ENCODE peak calls at places on chromosomes 12 and 14, in five cellular contexts. D is fibroblast of lung, P is PC-3, O is endodermal cell, Q is K562. M is an unnamed sample.

GRCh38 chr12:130948751-130949150 is 5.0 kb upstream of the ADGRD1 start:
- DNase-seq in D (no peak), P (no peak), Q (no peak), O (no peak), M (no peak)

GRCh38 chr12:5478081-5478706 is 46.3 kb downstream of the NTF3 start:
- DNase-seq in D (peak), P (no peak), Q (no peak), O (no peak), M (no peak)

GRCh38 chr14:54891471-54892245 is 11.0 kb downstream of the GCH1 start:
- DNase-seq in Q (no peak), D (no peak), O (no peak), P (no peak), M (no peak)

GRCh38 chr12:31019106-31019505 is 54.6 kb upstream of the DDX11 start:
- DNase-seq in O (no peak), D (no peak), P (no peak), Q (no peak), M (no peak)

GRCh38 chr12:182381-182883 is 31.5 kb downstream of the SLC6A12 start:
- DNase-seq in O (no peak), Q (no peak), D (peak), P (peak), M (no peak)

GRCh38 chr14:92728781-92729364 is 19.6 kb downstream of the LGMN start:
- DNase-seq in P (peak), D (peak), O (no peak), Q (no peak), M (no peak)

GRCh38 chr12:74381968-74382367 is 155.7 kb upstream of the ATXN7L3B start:
- DNase-seq in P (no peak), O (no peak), Q (no peak), D (no peak), M (no peak)

GRCh38 chr14:21057803-21058675 is at the start of gene RNASE8:
- DNase-seq in D (peak), Q (no peak), P (no peak), O (no peak), M (peak)

GRCh38 chr12:46221255-46222128 is 47.4 kb downstream of the SLC38A1 start:
- DNase-seq in Q (peak), P (peak), O (no peak), D (peak), M (no peak)

GRCh38 chr14:24311837-24312615 is 724 bp downstream of the LTB4R start:
- DNase-seq in D (no peak), P (no peak), O (no peak), Q (no peak), M (no peak)

GRCh38 chr14:50772361-50772760 is 58.6 kb downstream of the NIN start:
- DNase-seq in Q (no peak), O (no peak), D (peak), P (no peak), M (no peak)

GRCh38 chr14:64703393-64704144 is 655 bp upstream of the PLEKHG3 start:
- DNase-seq in D (peak), O (no peak), P (peak), Q (no peak), M (no peak)

GRCh38 chr12:104263580-104264358 is 39.8 kb upstream of the EID3 start:
- DNase-seq in P (peak), Q (no peak), D (peak), O (no peak), M (no peak)

GRCh38 chr14:76773188-76773885 is 12.1 kb downstream of the VASH1 start:
- DNase-seq in O (peak), P (peak), Q (peak), D (peak), M (peak)

GRCh38 chr12:92543359-92543758 is 159.4 kb upstream of the PLEKHG7 start:
- DNase-seq in Q (no peak), D (no peak), P (peak), O (no peak), M (peak)

GRCh38 chr12:55670213-55670730 is 33.6 kb downstream of the OR10P1 start:
- DNase-seq in P (no peak), Q (no peak), O (peak), D (no peak), M (peak)

GRCh38 chr14:20989464-20989786 is 355 bp upstream of the METTL17 start:
- DNase-seq in Q (peak), P (no peak), O (no peak), D (no peak), M (no peak)

GRCh38 chr14:99497894-99498293 is 16.7 kb downstream of the CCNK start:
- DNase-seq in O (no peak), D (no peak), P (no peak), Q (no peak), M (no peak)

GRCh38 chr14:59679872-59680271 is 103.3 kb upstream of the CCDC175 start:
- DNase-seq in P (no peak), O (no peak), Q (no peak), D (peak), M (no peak)

GRCh38 chr14:33796356-33796755 is 154.5 kb downstream of the EGLN3 start:
- DNase-seq in P (peak), D (peak), O (no peak), Q (no peak), M (no peak)

GRCh38 chr12:7090222-7090998 is 1.8 kb downstream of the C1R start:
- DNase-seq in Q (no peak), D (no peak), O (peak), P (no peak), M (no peak)

GRCh38 chr12:46831335-46832083 is 5.7 kb upstream of the SLC38A4 start:
- DNase-seq in D (peak), O (peak), Q (no peak), P (no peak), M (no peak)

GRCh38 chr12:6828671-6829531 is 694 bp downstream of the P3H3 start:
- DNase-seq in O (peak), D (peak), P (no peak), Q (peak), M (no peak)

GRCh38 chr14:29930283-29930682 is 2.6 kb upstream of the PRKD1 start:
- DNase-seq in O (no peak), D (peak), Q (no peak), P (peak), M (no peak)

DNA sequence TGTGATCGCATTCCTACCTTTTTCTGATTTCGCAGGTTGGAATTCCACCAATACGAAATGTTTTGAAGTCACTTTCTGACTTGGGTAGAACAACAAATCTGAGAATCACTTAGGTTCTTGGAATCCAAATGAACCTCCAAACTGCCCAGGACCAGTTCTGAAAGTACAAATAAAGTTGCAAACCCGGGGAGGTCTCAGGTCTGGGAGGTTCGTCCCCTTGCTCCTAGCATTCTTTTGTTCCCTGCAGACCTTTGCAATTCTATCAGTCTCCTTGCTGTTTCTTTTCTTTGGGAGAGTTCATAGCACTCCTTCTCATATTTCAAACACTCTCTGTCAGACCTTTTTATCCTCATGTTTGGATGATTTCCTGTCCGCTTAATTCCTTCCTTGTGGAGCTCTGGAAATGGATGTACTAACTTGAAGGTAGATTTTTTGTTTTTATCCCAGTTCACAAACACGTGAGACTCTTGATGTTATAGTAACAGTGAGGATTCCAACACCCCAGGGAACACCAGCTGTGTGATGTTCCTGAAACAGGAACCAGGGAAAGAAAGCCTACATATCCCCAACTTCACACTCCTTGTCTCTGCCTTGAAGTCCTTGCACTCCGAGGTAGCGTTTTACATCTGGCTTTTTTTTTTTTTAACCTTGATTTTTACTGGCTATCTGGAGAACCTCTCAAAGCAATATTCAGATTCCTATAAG is 70.6 kb downstream of the TMEM132C start:
- DNase-seq in D (no peak), P (no peak), O (peak), Q (no peak), M (no peak)
- H3K9ac ChIP-seq in D (no peak), P (no peak), O (no peak), Q (no peak), M (no peak)

GRCh38 chr12:94147991-94148840 is at the start of gene PLXNC1:
- DNase-seq in O (peak), P (no peak), Q (no peak), D (peak), M (peak)
- H3K9ac ChIP-seq in O (no peak), P (no peak), Q (no peak), D (no peak), M (peak)

DNA sequence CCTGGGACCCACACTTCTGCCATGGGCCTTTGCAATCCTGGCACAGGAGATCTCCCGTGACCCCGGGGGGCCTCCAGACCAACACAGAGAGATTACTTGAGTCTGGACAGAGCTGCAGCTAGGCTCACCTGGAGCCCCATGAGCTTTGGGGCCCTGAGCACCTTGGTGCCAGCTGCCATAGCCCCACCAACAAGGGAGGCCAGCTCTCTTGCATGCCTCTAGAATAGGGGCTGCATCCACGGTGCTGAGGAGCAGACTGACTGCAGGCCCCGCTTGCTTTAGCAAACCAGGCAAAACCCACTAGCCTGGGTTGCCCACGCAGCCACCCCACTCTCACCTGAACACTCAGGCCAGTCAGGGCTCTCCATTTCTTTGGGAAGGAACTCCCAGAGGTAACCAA is 3.7 kb upstream of the OR4N2 start:
- DNase-seq in D (no peak), P (no peak), Q (no peak), O (no peak), M (no peak)
- H3K9ac ChIP-seq in D (no peak), P (no peak), Q (no peak), O (no peak), M (no peak)

GRCh38 chr12:14963520-14963919 is 2.1 kb upstream of the ARHGDIB start:
- DNase-seq in Q (no peak), P (no peak), D (no peak), O (no peak), M (no peak)
- H3K9ac ChIP-seq in Q (no peak), P (no peak), D (no peak), O (no peak), M (no peak)

GRCh38 chr12:11767029-11767724 is 117.7 kb downstream of the ETV6 start:
- DNase-seq in Q (no peak), P (no peak), O (peak), D (no peak), M (no peak)

GRCh38 chr12:11768233-11768965 is 118.9 kb downstream of the ETV6 start:
- DNase-seq in D (no peak), P (no peak), Q (no peak), O (peak), M (peak)

GRCh38 chr12:11765421-11765816 is 115.9 kb downstream of the ETV6 start:
- DNase-seq in Q (no peak), P (no peak), D (peak), O (no peak), M (no peak)

GRCh38 chr12:11763760-11764520 is 114.5 kb downstream of the ETV6 start:
- DNase-seq in O (no peak), Q (no peak), D (peak), P (no peak), M (no peak)

DNA sequence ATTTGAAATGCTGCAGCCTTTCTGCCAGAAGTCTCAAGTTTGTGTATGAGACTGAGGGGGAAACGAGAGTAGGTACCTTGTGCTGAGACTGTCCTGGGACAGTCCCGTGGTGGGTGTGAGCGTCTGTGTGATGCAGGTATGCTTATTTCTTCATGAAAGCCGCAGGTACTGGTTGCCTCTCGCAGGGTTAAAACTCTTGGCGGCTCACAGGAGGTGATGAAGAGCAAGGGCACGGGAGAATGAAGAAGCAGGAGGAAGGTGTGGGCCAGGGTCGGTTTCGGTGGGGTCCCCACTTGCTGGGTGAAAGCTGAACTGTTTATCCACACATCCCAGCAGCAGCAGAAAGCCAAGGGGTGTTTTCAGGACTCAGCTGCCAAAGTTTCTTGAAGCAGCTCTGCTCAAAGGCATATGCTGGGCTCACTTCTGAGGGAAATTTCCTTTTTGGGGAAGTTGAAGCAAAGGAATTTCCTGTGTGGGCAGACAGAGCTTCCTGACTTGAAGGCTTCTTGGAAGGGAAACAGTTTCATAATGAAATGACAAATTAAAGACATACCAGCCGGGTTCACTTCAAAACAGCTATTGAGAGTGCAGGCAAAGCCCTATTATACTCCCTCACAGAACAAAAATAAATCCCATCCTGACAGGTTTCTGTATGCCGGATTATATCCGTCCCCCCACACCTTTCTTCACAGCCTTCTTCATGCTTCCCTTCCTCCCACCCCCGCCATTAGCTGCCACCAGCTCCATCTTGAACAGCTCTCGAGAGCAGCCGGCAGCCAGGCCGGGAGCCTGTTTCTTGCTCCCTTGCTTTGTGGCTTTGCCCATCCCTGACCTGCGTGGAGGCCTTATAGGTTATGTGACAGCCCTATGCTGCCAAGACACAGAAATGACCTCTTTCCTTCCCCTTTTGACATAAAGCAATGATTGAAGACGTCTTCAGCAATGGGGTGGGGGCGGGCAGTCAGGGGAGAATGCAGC is 116.6 kb downstream of the ETV6 start:
- DNase-seq in D (peak), P (no peak), O (peak), Q (no peak), M (no peak)
- H3K9ac ChIP-seq in D (no peak), P (no peak), O (no peak), Q (no peak), M (peak)

GRCh38 chr14:61609885-61610284 is 85.4 kb upstream of the HIF1A start:
- DNase-seq in O (no peak), Q (no peak), D (peak), P (no peak), M (no peak)

GRCh38 chr14:61607570-61608244 is 87.6 kb upstream of the HIF1A start:
- DNase-seq in D (no peak), O (peak), P (no peak), Q (no peak), M (no peak)

GRCh38 chr14:61610900-61611299 is 84.4 kb upstream of the HIF1A start:
- DNase-seq in D (no peak), P (no peak), Q (no peak), O (no peak), M (no peak)

GRCh38 chr14:61609143-61609851 is 86.0 kb upstream of the HIF1A start:
- DNase-seq in Q (no peak), P (peak), D (peak), O (peak), M (no peak)

DNA sequence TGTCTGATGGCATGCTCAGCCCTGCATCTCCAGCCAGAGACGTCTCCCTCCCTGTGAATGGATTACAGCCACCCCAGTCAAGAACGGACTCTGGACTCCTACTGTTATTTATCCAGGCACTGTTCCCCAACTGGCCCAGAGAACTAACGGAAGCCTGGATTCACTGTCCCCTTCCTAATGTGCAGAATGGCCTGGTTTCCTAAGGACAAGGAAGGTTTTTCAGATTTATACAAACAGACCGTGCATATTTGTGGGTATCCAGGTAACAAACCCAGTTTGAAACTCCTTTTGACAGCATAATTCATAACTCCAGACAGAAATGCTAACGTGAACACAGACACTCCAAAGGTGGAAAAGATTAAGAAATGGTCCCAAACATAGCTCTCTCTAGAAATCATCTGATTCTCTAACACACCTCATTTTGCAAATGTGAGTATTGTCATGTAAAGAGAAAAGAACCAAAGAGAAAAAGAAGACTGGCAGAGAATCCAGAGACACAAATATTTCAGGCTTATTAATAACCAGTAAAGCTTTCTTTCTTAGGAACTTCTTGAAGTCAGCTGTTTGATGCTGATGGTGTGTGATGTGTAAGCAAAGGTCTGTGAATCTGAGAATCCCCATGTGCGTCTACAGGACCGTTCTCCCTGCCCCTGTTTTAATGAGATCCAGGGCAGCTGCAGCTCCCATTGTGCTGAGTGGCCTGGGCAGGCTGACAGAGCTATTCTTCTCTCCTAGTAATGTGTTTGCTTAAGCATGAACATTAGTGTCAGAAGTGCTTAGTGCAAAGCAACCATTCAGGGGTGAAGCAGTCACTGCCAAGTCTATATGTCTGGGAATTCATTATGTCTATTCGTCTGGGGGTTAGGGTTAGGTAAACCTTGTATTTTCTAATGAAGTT is 86.8 kb upstream of the HIF1A start:
- DNase-seq in O (no peak), Q (no peak), D (peak), P (peak), M (no peak)
- H3K9ac ChIP-seq in O (no peak), Q (no peak), D (no peak), P (no peak), M (no peak)

GRCh38 chr12:51907083-51907863 is at the start of gene ACVRL1:
- DNase-seq in P (no peak), D (no peak), Q (no peak), O (peak), M (peak)

GRCh38 chr12:51908876-51909592 is 1.7 kb downstream of the ACVRL1 start:
- DNase-seq in P (no peak), O (no peak), Q (no peak), D (no peak), M (no peak)

GRCh38 chr12:51905507-51906438 is 1.5 kb upstream of the ACVRL1 start:
- DNase-seq in Q (peak), O (peak), D (no peak), P (no peak), M (peak)

GRCh38 chr12:51906452-51907082 is 737 bp upstream of the ACVRL1 start:
- DNase-seq in O (peak), Q (no peak), D (no peak), P (no peak), M (no peak)

DNA sequence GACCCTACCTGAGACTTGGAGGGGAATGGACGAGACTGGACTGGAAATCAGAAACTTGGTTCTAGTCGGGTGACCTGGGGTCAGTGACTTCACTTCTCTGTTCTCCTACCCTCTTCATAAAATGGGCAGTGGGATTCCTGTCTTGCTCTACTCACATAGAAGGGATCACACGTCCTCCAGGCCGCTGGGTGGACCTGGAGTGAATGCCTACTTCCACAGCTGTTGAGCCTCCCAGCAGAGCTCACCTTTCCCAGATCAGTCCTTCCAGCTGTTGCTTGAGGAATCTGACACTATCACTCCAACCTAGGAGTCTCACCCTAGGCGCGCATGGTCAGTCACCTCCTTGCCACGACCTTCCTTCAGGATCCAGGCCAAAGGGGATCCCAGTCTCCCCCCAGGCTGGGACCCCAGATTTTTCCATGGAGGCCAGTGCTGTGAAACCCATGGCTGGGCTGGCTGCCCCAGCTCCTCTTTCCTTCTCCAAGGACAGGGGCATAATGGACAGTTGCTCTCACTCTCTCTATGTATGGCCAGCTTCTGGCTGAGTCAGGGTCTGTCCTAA is 641 bp downstream of the ACVRL1 start:
- DNase-seq in P (no peak), Q (no peak), D (no peak), O (no peak), M (no peak)
- H3K9ac ChIP-seq in P (no peak), Q (no peak), D (peak), O (no peak), M (peak)

GRCh38 chr12:53550595-53550994 is 43.3 kb upstream of the NPFF start:
- DNase-seq in O (no peak), P (peak), Q (no peak), D (peak), M (no peak)

GRCh38 chr12:53552346-53553327 is 45.4 kb upstream of the NPFF start:
- DNase-seq in O (no peak), D (no peak), Q (no peak), P (no peak), M (no peak)

GRCh38 chr12:53551889-53552291 is 44.6 kb upstream of the NPFF start:
- DNase-seq in P (no peak), Q (no peak), O (no peak), D (no peak), M (no peak)
- H3K9ac ChIP-seq in P (no peak), Q (no peak), O (no peak), D (no peak), M (no peak)

M was measured in colonic mucosa.